ENCODE peak calls at places on chromosome 5, in seven cellular contexts. H is progenitor cell of endocrine pancreas, F is AG09319, X is IMR-90, J is A549, Y is osteocyte, R is GM10248. Z is an unnamed sample.

GRCh38 chr5:126360467-126360866 is 62.7 kb upstream of the GRAMD2B start:
- DNase-seq in H (no peak), F (no peak), X (no peak), J (no peak), Y (no peak), R (no peak), Z (no peak)

GRCh38 chr5:100595152-100595811 is 60.1 kb downstream of the FAM174A start:
- DNase-seq in H (no peak), F (peak), X (peak), J (peak), Y (no peak), R (no peak), Z (no peak)

GRCh38 chr5:609088-609370 is 3.1 kb upstream of the CEP72 start:
- DNase-seq in H (no peak), F (no peak), X (no peak), J (no peak), Y (no peak), R (no peak), Z (no peak)

GRCh38 chr5:143354025-143354424 is 49.5 kb downstream of the NR3C1 start:
- DNase-seq in H (no peak), F (no peak), X (no peak), J (no peak), Y (no peak), R (no peak), Z (no peak)

GRCh38 chr5:538801-539468 is 14.7 kb upstream of the SLC9A3 start:
- DNase-seq in H (no peak), F (no peak), X (no peak), J (no peak), Y (no peak), R (no peak), Z (no peak)

GRCh38 chr5:51484326-51484725 is 101.1 kb downstream of the ISL1 start:
- DNase-seq in H (no peak), F (no peak), X (no peak), J (no peak), Y (no peak), R (no peak), Z (no peak)

GRCh38 chr5:107997338-107997979 is 326.7 kb upstream of the EFNA5 start:
- DNase-seq in H (no peak), F (no peak), X (peak), J (no peak), Y (no peak), R (no peak), Z (no peak)

GRCh38 chr5:36156124-36156601 is 4.3 kb downstream of the SKP2 start:
- DNase-seq in H (no peak), F (no peak), X (peak), J (no peak), Y (no peak), R (no peak), Z (no peak)

GRCh38 chr5:65329266-65329665 is 152.5 kb downstream of the ADAMTS6 start:
- DNase-seq in H (no peak), F (peak), X (peak), J (no peak), Y (no peak), R (no peak), Z (no peak)

GRCh38 chr5:79001471-79001870 is 16.4 kb upstream of the ARSB start:
- DNase-seq in H (no peak), F (no peak), X (peak), J (peak), Y (no peak), R (no peak), Z (no peak)

GRCh38 chr5:110751902-110752762 is 13.3 kb downstream of the SLC25A46 start:
- DNase-seq in H (no peak), F (no peak), X (peak), J (no peak), Y (no peak), R (peak), Z (no peak)

GRCh38 chr5:73768-74502 is 18.0 kb upstream of the PLEKHG4B start:
- DNase-seq in H (no peak), F (no peak), X (no peak), J (no peak), Y (peak), R (peak), Z (no peak)

GRCh38 chr5:1480217-1480616 is 35.0 kb upstream of the SLC6A3 start:
- DNase-seq in H (no peak), F (no peak), X (no peak), J (peak), Y (no peak), R (no peak), Z (no peak)

GRCh38 chr5:17359451-17359965 is 138.5 kb upstream of the TAF11L2 start:
- DNase-seq in H (no peak), F (peak), X (peak), J (no peak), Y (no peak), R (no peak), Z (no peak)

GRCh38 chr5:164153469-164154172 is 648.2 kb downstream of the MAT2B start:
- DNase-seq in H (no peak), F (no peak), X (peak), J (no peak), Y (no peak), R (no peak), Z (no peak)

GRCh38 chr5:81829242-81829641 is 78.3 kb upstream of the SSBP2 start:
- DNase-seq in H (no peak), F (no peak), X (peak), J (no peak), Y (no peak), R (no peak), Z (no peak)

GRCh38 chr5:92890841-92891244 is 690.2 kb downstream of the NR2F1-AS1 start:
- DNase-seq in H (no peak), F (no peak), X (peak), J (no peak), Y (no peak), R (no peak), Z (no peak)

GRCh38 chr5:14672082-14672481 is 7.6 kb downstream of the OTULIN start:
- DNase-seq in H (no peak), F (no peak), X (no peak), J (no peak), Y (no peak), R (no peak), Z (no peak)

GRCh38 chr5:65105301-65105700 is 336.6 kb downstream of the CWC27 start:
- DNase-seq in H (no peak), F (no peak), X (no peak), J (no peak), Y (no peak), R (peak), Z (no peak)

GRCh38 chr5:122444411-122444810 is 132.4 kb downstream of the SNCAIP start:
- DNase-seq in H (no peak), F (no peak), X (no peak), J (no peak), Y (no peak), R (no peak), Z (no peak)

GRCh38 chr5:132000677-132001453 is 10.6 kb downstream of the ACSL6 start:
- DNase-seq in H (no peak), F (no peak), X (no peak), J (no peak), Y (no peak), R (no peak), Z (no peak)

GRCh38 chr5:1205255-1206180 is 4.1 kb downstream of the SLC6A19 start:
- DNase-seq in H (no peak), F (no peak), X (no peak), J (no peak), Y (no peak), R (no peak), Z (no peak)

GRCh38 chr5:68255305-68256130 is 40.0 kb downstream of the PIK3R1 start:
- DNase-seq in H (no peak), F (no peak), X (no peak), J (no peak), Y (no peak), R (no peak), Z (no peak)

GRCh38 chr5:4642525-4642924 is 497.6 kb upstream of the ADAMTS16 start:
- DNase-seq in H (no peak), F (no peak), X (no peak), J (no peak), Y (no peak), R (no peak), Z (no peak)

GRCh38 chr5:4643190-4643589 is 496.9 kb upstream of the ADAMTS16 start:
- DNase-seq in H (no peak), F (no peak), X (no peak), J (no peak), Y (no peak), R (no peak), Z (no peak)

GRCh38 chr5:4643960-4644359 is 496.2 kb upstream of the ADAMTS16 start:
- DNase-seq in H (no peak), F (no peak), X (no peak), J (no peak), Y (no peak), R (no peak), Z (no peak)

GRCh38 chr5:4639959-4640358 is 500.2 kb upstream of the ADAMTS16 start:
- DNase-seq in H (no peak), F (no peak), X (no peak), J (no peak), Y (no peak), R (no peak), Z (no peak)

GRCh38 chr5:4640793-4641192 is 499.3 kb upstream of the ADAMTS16 start:
- DNase-seq in H (no peak), F (no peak), X (no peak), J (no peak), Y (no peak), R (no peak), Z (no peak)
- TF ChIP-seq CTCF in H (peak), F (no peak), X (no peak), J (no peak), Y (peak), R (no peak), Z (no peak)

GRCh38 chr5:83564069-83564749 is 92.7 kb downstream of the VCAN start:
- DNase-seq in H (no peak), F (no peak), X (peak), J (peak), Y (no peak), R (peak), Z (no peak)
- TF ChIP-seq CTCF in H (peak), F (peak), X (peak), J (peak), Y (peak), R (peak), Z (no peak)

GRCh38 chr5:11719888-11720481 is 184.3 kb downstream of the CTNND2 start:
- DNase-seq in H (peak), F (no peak), X (no peak), J (peak), Y (no peak), R (no peak), Z (no peak)
- TF ChIP-seq CTCF in H (peak), F (no peak), X (no peak), J (no peak), Y (peak), R (peak), Z (no peak)

DNA sequence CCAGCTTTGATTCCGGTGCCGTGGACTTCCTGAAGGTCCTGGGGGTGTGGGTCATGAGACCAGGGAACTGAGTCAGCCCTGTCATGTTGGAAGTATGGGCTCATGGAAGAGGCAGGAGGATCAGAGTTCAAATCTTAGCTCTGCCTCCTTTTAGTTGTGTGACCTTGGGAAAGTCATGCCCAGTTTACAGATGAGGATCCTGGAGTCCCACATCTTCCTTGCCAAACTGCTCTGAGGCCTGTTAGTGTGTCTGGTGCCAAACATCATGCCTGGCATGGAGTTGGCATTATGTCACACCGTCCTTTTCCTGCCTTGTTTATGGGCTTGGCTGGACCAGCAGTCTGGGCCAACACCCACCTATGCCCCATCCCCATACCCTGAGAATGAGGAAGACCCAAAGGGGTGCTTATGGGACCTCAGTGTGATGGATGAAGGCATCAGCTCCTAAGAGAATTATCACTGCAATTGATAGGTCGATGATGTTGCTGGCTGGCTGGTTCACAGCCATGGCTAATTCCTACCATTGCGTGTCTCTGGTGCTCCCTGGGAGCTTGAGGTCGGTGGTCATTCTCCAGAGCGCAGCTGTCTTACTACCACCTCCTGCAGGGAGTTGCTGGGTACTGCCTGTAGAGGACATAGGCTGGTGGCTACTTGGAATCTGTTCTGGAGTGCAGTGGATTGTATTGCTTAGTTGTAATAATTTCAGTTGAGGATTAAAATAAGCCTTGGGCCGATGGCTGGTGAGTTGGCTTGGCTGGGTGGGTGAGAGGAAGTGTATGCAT is 140.5 kb upstream of the PITX1 start:
- DNase-seq in H (no peak), F (no peak), X (peak), J (peak), Y (no peak), R (no peak), Z (no peak)
- TF ChIP-seq CTCF in H (no peak), F (no peak), X (peak), J (no peak), Y (peak), R (no peak), Z (no peak)

DNA sequence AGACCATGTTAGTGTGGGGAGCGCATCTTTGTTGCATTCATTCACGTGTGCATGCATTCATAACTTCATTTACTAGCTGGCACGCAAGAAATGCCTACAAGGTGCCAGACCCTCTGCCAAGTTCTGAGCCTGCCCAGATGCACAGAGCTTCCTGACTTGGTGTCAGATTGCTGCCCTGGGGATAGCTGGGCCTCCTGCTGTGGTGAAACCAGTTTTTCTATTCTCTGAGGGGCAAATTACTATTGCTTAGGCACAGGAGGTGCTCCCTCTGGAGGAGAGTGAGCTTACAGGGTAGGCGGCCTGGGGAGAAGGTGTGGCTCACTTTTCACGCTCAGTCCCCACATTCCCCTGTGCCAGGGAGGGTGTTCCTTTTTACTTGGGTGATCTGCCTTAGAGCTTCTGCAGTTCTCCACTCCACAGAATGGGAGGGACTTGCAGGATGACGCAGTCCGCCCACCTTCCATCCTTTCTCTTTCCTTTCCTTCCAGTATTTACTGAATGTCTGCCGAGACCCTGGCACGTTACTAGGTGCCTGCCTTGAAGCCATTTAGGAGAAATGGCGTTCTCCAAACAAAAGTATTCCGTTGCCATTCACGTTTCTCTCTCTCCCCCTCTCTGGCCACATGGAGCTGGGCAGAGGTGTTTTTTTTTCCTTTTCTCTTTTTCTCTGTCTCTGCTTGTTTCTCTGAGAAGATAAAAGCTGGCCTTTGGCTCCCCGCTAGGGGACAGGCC is 27.9 kb upstream of the CTNNA1 start:
- DNase-seq in H (peak), F (no peak), X (peak), J (peak), Y (no peak), R (no peak), Z (no peak)
- TF ChIP-seq CTCF in H (peak), F (peak), X (peak), J (no peak), Y (peak), R (peak), Z (no peak)

GRCh38 chr5:9613360-9613759 is 16.8 kb downstream of the TAS2R1 start:
- DNase-seq in H (no peak), F (no peak), X (no peak), J (no peak), Y (no peak), R (no peak), Z (no peak)

GRCh38 chr5:9617191-9617590 is 13.0 kb downstream of the TAS2R1 start:
- DNase-seq in H (no peak), F (no peak), X (no peak), J (no peak), Y (no peak), R (no peak), Z (no peak)

GRCh38 chr5:9621379-9621903 is 8.7 kb downstream of the TAS2R1 start:
- DNase-seq in H (no peak), F (peak), X (peak), J (no peak), Y (no peak), R (no peak), Z (no peak)

GRCh38 chr5:9619331-9620092 is 10.6 kb downstream of the TAS2R1 start:
- DNase-seq in H (no peak), F (no peak), X (no peak), J (no peak), Y (no peak), R (no peak), Z (no peak)

DNA sequence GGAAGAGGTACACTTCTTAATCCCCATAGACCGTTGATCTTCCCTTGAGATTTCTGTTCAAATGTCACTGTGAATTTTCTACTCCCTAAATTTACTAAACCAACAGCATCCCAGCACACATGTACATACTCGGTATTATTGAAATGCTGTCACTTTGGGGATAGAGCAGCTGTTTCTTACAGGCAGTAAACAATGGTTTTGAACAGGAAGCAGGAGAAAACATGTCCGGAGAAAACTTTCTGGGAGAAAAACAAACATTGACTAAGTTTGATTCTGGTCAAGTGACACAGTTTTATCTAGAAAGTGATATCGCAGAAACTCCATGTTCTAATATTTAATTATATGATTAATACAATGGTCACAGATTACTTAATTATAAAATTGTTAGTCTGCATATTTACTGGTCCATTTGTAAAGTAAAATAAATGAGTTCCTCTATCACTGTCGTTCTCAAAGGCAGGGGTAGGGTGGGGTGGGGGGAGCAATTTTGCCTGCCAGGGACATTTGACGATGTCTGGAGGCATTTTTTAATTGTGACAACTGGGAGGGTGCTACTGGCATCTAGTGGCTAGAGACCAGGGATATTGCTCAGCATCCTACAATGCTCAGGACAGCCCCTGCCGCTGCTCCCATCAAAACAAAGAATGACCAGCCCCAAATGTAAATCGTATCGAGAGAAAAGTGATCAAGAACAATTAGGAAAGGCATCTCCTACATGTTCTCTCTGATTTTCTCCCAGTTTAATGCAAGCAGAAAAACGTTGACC is 12.2 kb downstream of the TAS2R1 start:
- DNase-seq in H (no peak), F (no peak), X (no peak), J (no peak), Y (no peak), R (no peak), Z (no peak)
- TF ChIP-seq CTCF in H (no peak), F (no peak), X (no peak), J (no peak), Y (peak), R (no peak), Z (no peak)

DNA sequence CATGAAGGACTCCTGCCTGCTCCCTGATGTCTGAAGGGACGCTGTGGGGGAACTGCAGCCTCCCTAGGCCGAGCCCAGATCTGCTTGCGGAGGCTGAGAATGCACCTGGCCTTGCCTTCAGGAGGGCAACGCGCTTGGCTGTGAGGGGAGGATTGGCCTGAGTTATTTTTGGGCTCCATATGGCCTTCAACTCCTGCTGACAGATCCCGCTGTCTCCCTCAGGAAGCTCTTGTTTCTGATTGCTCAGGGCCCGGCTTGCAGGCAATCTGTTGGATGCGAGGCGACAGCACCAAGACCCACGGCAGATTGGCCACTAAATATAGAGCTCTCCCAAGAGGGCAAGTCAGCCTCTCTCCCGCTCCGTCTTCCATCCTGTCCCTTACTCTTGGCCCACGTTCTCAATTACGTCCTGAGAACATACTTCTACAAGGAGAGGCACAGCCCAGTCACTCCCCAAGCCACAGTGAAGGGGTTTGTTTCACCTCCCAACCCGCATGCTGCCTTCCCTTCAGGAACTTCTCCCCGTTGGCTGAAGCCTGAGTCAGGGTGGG is 53.6 kb downstream of the RASGEF1C start:
- DNase-seq in H (no peak), F (no peak), X (no peak), J (no peak), Y (peak), R (no peak), Z (peak)
- TF ChIP-seq CTCF in H (no peak), F (no peak), X (no peak), J (no peak), Y (no peak), R (no peak), Z (no peak)

GRCh38 chr5:159916841-159917761 is 819 bp downstream of the ADRA1B start:
- DNase-seq in H (no peak), F (no peak), X (no peak), J (peak), Y (no peak), R (no peak), Z (no peak)
- TF ChIP-seq CTCF in H (no peak), F (no peak), X (peak), J (no peak), Y (no peak), R (no peak), Z (no peak)

Z was measured in omental fat pad.